ENCODE peak calls at places on chromosomes 13 and 19, in five cellular contexts. One of them, this sample, is unnamed.

GRCh38 chr13:58584610-58585009 is 953.1 kb downstream of the PCDH17 start:
- DNase-seq in heart left ventricle: no peak
- DNase-seq in K562: no peak
- DNase-seq in sigmoid colon: no peak
- DNase-seq in gastrocnemius medialis: no peak
- DNase-seq in this sample: no peak

GRCh38 chr13:93254775-93255174 is 28.2 kb downstream of the GPC6 start:
- DNase-seq in heart left ventricle: no peak
- DNase-seq in K562: no peak
- DNase-seq in sigmoid colon: no peak
- DNase-seq in gastrocnemius medialis: no peak
- DNase-seq in this sample: no peak

GRCh38 chr19:42191855-42192254 is 25.6 kb downstream of the DEDD2 start:
- DNase-seq in heart left ventricle: no peak
- DNase-seq in K562: no peak
- DNase-seq in sigmoid colon: no peak
- DNase-seq in gastrocnemius medialis: no peak
- DNase-seq in this sample: no peak

GRCh38 chr13:114161028-114161556 is 18.0 kb upstream of the CFAP97D2 start:
- DNase-seq in heart left ventricle: no peak
- DNase-seq in K562: no peak
- DNase-seq in sigmoid colon: no peak
- DNase-seq in gastrocnemius medialis: no peak
- DNase-seq in this sample: no peak

GRCh38 chr13:110274687-110275086 is 32.3 kb downstream of the COL4A1 start:
- DNase-seq in heart left ventricle: no peak
- DNase-seq in K562: no peak
- DNase-seq in sigmoid colon: peak; percentile 65
- DNase-seq in gastrocnemius medialis: no peak
- DNase-seq in this sample: peak; percentile 10

GRCh38 chr13:43307921-43308433 is 284.6 kb downstream of the DNAJC15 start:
- DNase-seq in heart left ventricle: peak; percentile 75
- DNase-seq in K562: no peak
- DNase-seq in sigmoid colon: peak; percentile 94
- DNase-seq in gastrocnemius medialis: peak; percentile 42
- DNase-seq in this sample: peak; percentile 75

GRCh38 chr19:6729573-6730152 is 7.7 kb downstream of the GPR108 start:
- DNase-seq in heart left ventricle: no peak
- DNase-seq in K562: no peak
- DNase-seq in sigmoid colon: no peak
- DNase-seq in gastrocnemius medialis: no peak
- DNase-seq in this sample: no peak

GRCh38 chr19:13162749-13163608 is 12.8 kb downstream of the IER2 start:
- DNase-seq in heart left ventricle: peak; percentile 98
- DNase-seq in K562: peak; percentile 94
- DNase-seq in sigmoid colon: peak; percentile 99
- DNase-seq in gastrocnemius medialis: peak; percentile 95
- DNase-seq in this sample: peak; percentile 99

GRCh38 chr19:40799558-40800338 is 757 bp downstream of the EGLN2 start:
- DNase-seq in heart left ventricle: peak; percentile 86
- DNase-seq in K562: peak; percentile 64
- DNase-seq in sigmoid colon: peak; percentile 83
- DNase-seq in gastrocnemius medialis: no peak
- DNase-seq in this sample: no peak

GRCh38 chr13:48828962-48829405 is 146.7 kb upstream of the FNDC3A start:
- DNase-seq in heart left ventricle: no peak
- DNase-seq in K562: no peak
- DNase-seq in sigmoid colon: no peak
- DNase-seq in gastrocnemius medialis: no peak
- DNase-seq in this sample: no peak

GRCh38 chr13:67977081-67977480 is 746.9 kb upstream of the PCDH9 start:
- DNase-seq in heart left ventricle: no peak
- DNase-seq in K562: no peak
- DNase-seq in sigmoid colon: no peak
- DNase-seq in gastrocnemius medialis: no peak
- DNase-seq in this sample: no peak

GRCh38 chr13:79534596-79534995 is 53.6 kb downstream of the NDFIP2 start:
- DNase-seq in heart left ventricle: no peak
- DNase-seq in K562: no peak
- DNase-seq in sigmoid colon: no peak
- DNase-seq in gastrocnemius medialis: no peak
- DNase-seq in this sample: no peak

GRCh38 chr13:44299544-44299943 is 74.1 kb upstream of the SERP2 start:
- DNase-seq in heart left ventricle: no peak
- DNase-seq in K562: no peak
- DNase-seq in sigmoid colon: no peak
- DNase-seq in gastrocnemius medialis: no peak
- DNase-seq in this sample: no peak

GRCh38 chr19:46426506-46427162 is 2.1 kb downstream of the PNMA8C start:
- DNase-seq in heart left ventricle: no peak
- DNase-seq in K562: peak; percentile 78
- DNase-seq in sigmoid colon: peak; percentile 83
- DNase-seq in gastrocnemius medialis: no peak
- DNase-seq in this sample: no peak

GRCh38 chr13:91031508-91031907 is 316.0 kb upstream of the MIR17HG start:
- DNase-seq in heart left ventricle: no peak
- DNase-seq in K562: no peak
- DNase-seq in sigmoid colon: no peak
- DNase-seq in gastrocnemius medialis: no peak
- DNase-seq in this sample: no peak

GRCh38 chr19:9968820-9969687 is 32.7 kb upstream of the OLFM2 start:
- DNase-seq in heart left ventricle: no peak
- DNase-seq in K562: no peak
- DNase-seq in sigmoid colon: no peak
- DNase-seq in gastrocnemius medialis: no peak
- DNase-seq in this sample: no peak

GRCh38 chr13:94352057-94352456 is 127.4 kb downstream of the DCT start:
- DNase-seq in heart left ventricle: no peak
- DNase-seq in K562: no peak
- DNase-seq in sigmoid colon: no peak
- DNase-seq in gastrocnemius medialis: no peak
- DNase-seq in this sample: no peak

GRCh38 chr19:6239401-6239844 is 40.4 kb downstream of the MLLT1 start:
- DNase-seq in heart left ventricle: no peak
- DNase-seq in K562: no peak
- DNase-seq in sigmoid colon: no peak
- DNase-seq in gastrocnemius medialis: peak; percentile 41
- DNase-seq in this sample: no peak

GRCh38 chr13:52195052-52195837 is 35.8 kb upstream of the NEK3 start:
- DNase-seq in heart left ventricle: peak; percentile 85
- DNase-seq in K562: no peak
- DNase-seq in sigmoid colon: peak; percentile 94
- DNase-seq in gastrocnemius medialis: peak; percentile 45
- DNase-seq in this sample: peak; percentile 59

GRCh38 chr19:50556236-50557008 is 11.8 kb downstream of the LRRC4B start:
- DNase-seq in heart left ventricle: peak; percentile 64
- DNase-seq in K562: peak; percentile 91
- DNase-seq in sigmoid colon: peak; percentile 80
- DNase-seq in gastrocnemius medialis: no peak
- DNase-seq in this sample: peak; percentile 25
- TF ChIP-seq POLR2A in heart left ventricle: no peak
- TF ChIP-seq POLR2A in K562: no peak
- TF ChIP-seq POLR2A in sigmoid colon: no peak
- TF ChIP-seq POLR2A in gastrocnemius medialis: no peak
- TF ChIP-seq POLR2A in this sample: no peak

DNA sequence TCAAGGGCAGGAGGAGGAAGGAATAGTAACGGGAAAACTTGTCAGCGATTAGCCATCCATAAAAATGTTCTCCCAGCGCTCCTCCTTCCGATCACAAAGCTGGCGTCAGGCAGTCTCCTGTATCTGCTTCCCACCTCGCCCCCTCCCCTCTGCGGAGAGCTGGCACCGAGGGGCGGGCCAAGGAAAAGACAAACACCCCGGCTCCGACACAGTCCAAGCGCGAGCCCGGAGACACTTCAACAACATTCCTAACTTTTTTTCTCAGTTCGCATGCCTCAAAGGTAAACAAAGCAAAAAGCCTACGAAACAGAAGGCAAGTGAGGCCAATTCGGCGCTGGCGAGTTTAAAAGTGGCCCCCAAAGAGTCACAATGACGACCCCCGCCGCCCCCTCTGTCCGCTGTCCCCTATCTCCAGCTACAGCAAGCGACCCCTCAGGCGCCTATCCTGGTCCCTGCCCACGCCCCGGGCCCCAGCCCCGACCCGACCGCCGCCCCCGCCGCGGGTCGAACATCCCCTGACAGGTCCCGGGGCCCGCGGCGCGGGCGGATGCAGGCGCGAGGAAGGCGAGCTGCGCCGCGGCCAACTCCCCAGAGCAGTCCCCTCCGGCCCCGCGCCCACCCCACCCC is 719 bp downstream of the SMAD9 start:
- DNase-seq in heart left ventricle: peak; percentile 48
- DNase-seq in K562: no peak
- DNase-seq in sigmoid colon: peak; percentile 68
- DNase-seq in gastrocnemius medialis: no peak
- DNase-seq in this sample: no peak
- H3K4me3 ChIP-seq in heart left ventricle: peak overlapping the region; percentile 61
- H3K4me3 ChIP-seq in K562: no peak overlapping the region
- H3K4me3 ChIP-seq in sigmoid colon: peak overlapping the region; percentile 64
- H3K4me3 ChIP-seq in gastrocnemius medialis: peak overlapping the region; percentile 73
- H3K4me3 ChIP-seq in this sample: peak overlapping the region; percentile 35

GRCh38 chr19:48895226-48895625 is 3.3 kb downstream of the TULP2 start:
- DNase-seq in heart left ventricle: no peak
- DNase-seq in K562: no peak
- DNase-seq in sigmoid colon: no peak
- DNase-seq in gastrocnemius medialis: no peak
- DNase-seq in this sample: no peak

GRCh38 chr19:48900477-48901452 is 653 bp downstream of the NUCB1 start:
- DNase-seq in heart left ventricle: no peak
- DNase-seq in K562: no peak
- DNase-seq in sigmoid colon: peak; percentile 74
- DNase-seq in gastrocnemius medialis: no peak
- DNase-seq in this sample: no peak

GRCh38 chr19:48897181-48897580 is 1.4 kb downstream of the TULP2 start:
- DNase-seq in heart left ventricle: no peak
- DNase-seq in K562: no peak
- DNase-seq in sigmoid colon: no peak
- DNase-seq in gastrocnemius medialis: no peak
- DNase-seq in this sample: no peak

GRCh38 chr19:48896191-48896720 is 2.3 kb downstream of the TULP2 start:
- DNase-seq in heart left ventricle: peak; percentile 71
- DNase-seq in K562: peak; percentile 84
- DNase-seq in sigmoid colon: peak; percentile 86
- DNase-seq in gastrocnemius medialis: no peak
- DNase-seq in this sample: peak; percentile 46

GRCh38 chr19:48899781-48900476 is at the start of gene NUCB1:
- DNase-seq in heart left ventricle: peak; percentile 99
- DNase-seq in K562: peak; percentile 98
- DNase-seq in sigmoid colon: peak; percentile 100
- DNase-seq in gastrocnemius medialis: peak; percentile 97
- DNase-seq in this sample: peak; percentile 99
- TF ChIP-seq POLR2A in heart left ventricle: no peak
- TF ChIP-seq POLR2A in K562: peak; percentile 75
- TF ChIP-seq POLR2A in sigmoid colon: peak; percentile 66
- TF ChIP-seq POLR2A in gastrocnemius medialis: peak; percentile 76
- TF ChIP-seq POLR2A in this sample: no peak

GRCh38 chr13:45341034-45341798 is at the start of gene TPT1:
- DNase-seq in heart left ventricle: peak; percentile 99
- DNase-seq in K562: peak; percentile 97
- DNase-seq in sigmoid colon: peak; percentile 100
- DNase-seq in gastrocnemius medialis: peak; percentile 99
- DNase-seq in this sample: peak; percentile 99

GRCh38 chr13:45339399-45339798 is 1.6 kb downstream of the TPT1 start:
- DNase-seq in heart left ventricle: no peak
- DNase-seq in K562: no peak
- DNase-seq in sigmoid colon: no peak
- DNase-seq in gastrocnemius medialis: no peak
- DNase-seq in this sample: no peak

GRCh38 chr13:45337803-45338202 is 3.2 kb downstream of the TPT1 start:
- DNase-seq in heart left ventricle: no peak
- DNase-seq in K562: no peak
- DNase-seq in sigmoid colon: no peak
- DNase-seq in gastrocnemius medialis: no peak
- DNase-seq in this sample: no peak

GRCh38 chr13:45340422-45341033 is 455 bp downstream of the TPT1 start:
- DNase-seq in heart left ventricle: peak; percentile 95
- DNase-seq in K562: peak; percentile 76
- DNase-seq in sigmoid colon: peak; percentile 97
- DNase-seq in gastrocnemius medialis: peak; percentile 92
- DNase-seq in this sample: peak; percentile 86

DNA sequence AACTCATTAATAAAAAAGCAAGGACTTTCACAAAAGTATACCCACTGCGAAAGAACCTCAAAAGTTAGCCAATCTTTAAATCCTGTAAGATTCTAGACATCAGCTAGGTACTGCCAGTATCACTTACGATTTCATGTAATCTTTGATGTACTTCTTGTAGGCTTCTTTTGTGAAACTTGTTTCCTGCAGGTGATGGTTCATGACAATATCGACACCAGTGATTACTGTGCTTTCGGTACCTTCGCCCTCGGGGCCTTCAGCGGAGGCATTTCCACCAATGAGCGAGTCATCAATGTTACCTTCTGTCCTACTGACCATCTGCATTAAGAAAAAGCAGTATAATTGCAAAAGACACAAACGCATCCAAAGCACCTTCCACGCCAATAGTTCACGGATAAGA is 1.1 kb downstream of the TPT1 start:
- DNase-seq in heart left ventricle: no peak
- DNase-seq in K562: no peak
- DNase-seq in sigmoid colon: no peak
- DNase-seq in gastrocnemius medialis: no peak
- DNase-seq in this sample: no peak
- H3K4me3 ChIP-seq in heart left ventricle: peak overlapping the region; percentile 93
- H3K4me3 ChIP-seq in K562: peak overlapping the region; percentile 96
- H3K4me3 ChIP-seq in sigmoid colon: peak overlapping the region; percentile 99
- H3K4me3 ChIP-seq in gastrocnemius medialis: peak overlapping the region; percentile 81
- H3K4me3 ChIP-seq in this sample: peak overlapping the region; percentile 95

GRCh38 chr13:77095288-77095687 is 68.3 kb upstream of the FBXL3 start:
- DNase-seq in heart left ventricle: no peak
- DNase-seq in K562: no peak
- DNase-seq in sigmoid colon: no peak
- DNase-seq in gastrocnemius medialis: no peak
- DNase-seq in this sample: no peak
- TF ChIP-seq POLR2A in heart left ventricle: no peak
- TF ChIP-seq POLR2A in K562: no peak
- TF ChIP-seq POLR2A in sigmoid colon: no peak
- TF ChIP-seq POLR2A in gastrocnemius medialis: no peak
- TF ChIP-seq POLR2A in this sample: no peak

GRCh38 chr19:58434217-58434616 is 5.7 kb downstream of the ZNF132 start:
- DNase-seq in heart left ventricle: no peak
- DNase-seq in K562: no peak
- DNase-seq in sigmoid colon: no peak
- DNase-seq in gastrocnemius medialis: no peak
- DNase-seq in this sample: no peak
- H3K4me3 ChIP-seq in heart left ventricle: no peak overlapping the region
- H3K4me3 ChIP-seq in K562: no peak overlapping the region
- H3K4me3 ChIP-seq in sigmoid colon: no peak overlapping the region
- H3K4me3 ChIP-seq in gastrocnemius medialis: no peak overlapping the region
- H3K4me3 ChIP-seq in this sample: no peak overlapping the region

This sample was measured in lower leg skin.